ENCODE peak calls at places on chromosomes 7 and 10, in four cellular contexts. W is A549, M is esophagus squamous epithelium, G is thyroid gland. C is an unnamed sample.

GRCh38 chr10:21396889-21397288 is 128.6 kb downstream of the SKIDA1 start:
- DNase-seq in W (no peak), M (no peak), G (no peak), C (no peak)

GRCh38 chr7:7223250-7223649 is 40.9 kb downstream of the C1GALT1 start:
- DNase-seq in G (no peak), W (no peak), M (no peak), C (no peak)

GRCh38 chr7:10815546-10815945 is 158.1 kb upstream of the PHF14 start:
- DNase-seq in W (no peak), G (no peak), M (no peak), C (no peak)

GRCh38 chr7:4151926-4152549 is 530.1 kb upstream of the FOXK1 start:
- DNase-seq in W (no peak), M (no peak), G (no peak), C (no peak)

GRCh38 chr7:5041047-5041446 is 4.6 kb upstream of the RBAK start:
- DNase-seq in G (no peak), W (no peak), M (no peak), C (no peak)

GRCh38 chr10:86218160-86218559 is 148.4 kb downstream of the GRID1 start:
- DNase-seq in M (no peak), G (peak), W (no peak), C (no peak)

GRCh38 chr7:158394936-158395335 is 192.7 kb downstream of the PTPRN2 start:
- DNase-seq in M (no peak), G (no peak), W (peak), C (peak)

GRCh38 chr7:149254181-149254858 is 7.7 kb upstream of the ZNF783 start:
- DNase-seq in W (no peak), G (no peak), M (no peak), C (no peak)

GRCh38 chr7:121604627-121605296 is 208.7 kb upstream of the FAM3C start:
- DNase-seq in G (no peak), M (no peak), W (no peak), C (no peak)

GRCh38 chr10:58645762-58646161 is 133.1 kb downstream of the BICC1 start:
- DNase-seq in G (no peak), M (no peak), W (no peak), C (no peak)

DNA sequence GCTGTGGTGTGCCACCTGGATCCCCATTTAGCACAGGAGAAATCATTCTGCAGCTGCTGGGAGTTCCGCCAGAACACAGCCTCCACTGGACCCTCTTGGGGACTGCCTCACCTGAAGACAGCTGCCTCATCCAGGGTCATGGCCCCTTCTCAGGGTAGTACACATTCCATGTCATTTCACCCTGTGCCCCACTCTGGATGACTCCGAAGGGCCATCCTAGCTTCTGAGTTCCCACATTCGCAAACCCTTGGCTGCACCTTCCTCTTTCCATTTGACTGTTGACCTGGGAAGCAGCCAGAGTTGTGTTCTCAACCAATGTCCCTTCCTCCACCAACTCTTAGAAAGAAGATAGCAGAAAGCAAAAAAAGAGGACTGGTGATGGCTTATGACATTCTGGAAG is 125.6 kb upstream of the TBX20 start:
- DNase-seq in W (no peak), G (no peak), M (no peak), C (no peak)
- TF ChIP-seq POLR2A in W (no peak), G (no peak), M (no peak), C (no peak)

DNA sequence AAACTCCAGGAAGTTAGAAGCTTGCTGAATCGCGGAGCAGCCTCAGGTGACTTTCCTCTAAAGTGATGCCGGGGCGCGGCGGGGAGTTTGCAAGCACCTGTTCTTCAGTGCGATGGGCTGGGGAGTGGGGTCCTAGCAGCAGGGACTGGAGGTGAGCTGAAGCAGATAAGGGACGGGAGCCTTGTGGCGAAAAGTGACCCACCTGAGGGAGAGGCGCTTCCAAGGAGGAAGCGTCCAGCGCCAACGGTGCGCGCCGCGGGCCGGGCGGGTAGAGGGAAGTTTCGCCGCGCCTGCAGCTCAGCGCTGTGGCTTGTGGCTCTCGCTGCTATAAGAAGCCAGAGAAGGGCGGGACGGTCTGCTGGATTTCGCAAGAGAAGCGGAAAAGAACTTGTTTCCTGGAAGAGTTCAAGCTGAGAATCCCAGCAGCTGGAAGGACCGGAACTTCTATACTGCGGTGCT is at the start of gene STEAP4:
- DNase-seq in W (peak), M (peak), G (peak), C (no peak)
- TF ChIP-seq POLR2A in W (no peak), M (no peak), G (no peak), C (no peak)

DNA sequence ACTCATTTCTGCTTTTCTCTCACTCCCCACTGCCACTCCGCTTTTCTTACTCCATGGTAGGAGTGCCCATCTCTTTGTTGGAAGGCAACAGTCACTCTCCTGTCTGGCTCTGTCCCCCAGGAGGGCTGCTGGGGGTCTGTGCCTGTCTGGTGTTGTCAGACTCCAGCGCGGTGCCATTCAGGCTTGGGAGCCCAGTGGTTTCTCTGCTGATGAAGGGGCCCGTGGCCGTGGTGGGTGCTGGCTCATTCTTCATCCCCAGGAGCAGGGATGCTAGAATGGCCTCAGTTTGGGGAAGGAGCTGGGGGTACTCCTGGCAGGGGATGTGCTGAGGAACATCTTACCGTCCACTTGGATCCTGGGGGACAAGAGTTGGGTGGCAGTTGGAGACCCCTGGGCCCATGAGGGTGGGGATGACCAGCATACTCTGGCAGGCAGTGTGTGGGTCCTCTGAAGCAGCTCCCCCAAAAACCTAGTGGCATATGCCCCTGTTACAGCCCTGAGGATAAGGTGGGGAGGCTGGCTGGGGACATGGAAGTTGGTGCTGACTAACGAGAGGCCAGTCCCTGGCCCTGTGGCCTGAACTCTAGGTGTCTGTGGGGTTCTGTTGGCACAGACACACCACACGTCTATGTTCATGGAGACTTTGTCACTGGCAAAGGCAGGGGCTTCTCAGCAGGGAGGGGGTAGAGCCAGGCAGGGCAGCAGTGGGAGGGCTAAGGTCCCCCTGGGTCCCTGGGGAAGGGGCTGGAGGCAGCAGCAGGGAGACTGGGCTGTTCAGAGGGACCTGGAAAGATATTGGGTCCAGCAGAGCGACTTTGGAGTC is 102.8 kb upstream of the RET start:
- DNase-seq in G (no peak), M (no peak), W (no peak), C (no peak)
- TF ChIP-seq POLR2A in G (no peak), M (no peak), W (no peak), C (no peak)

DNA sequence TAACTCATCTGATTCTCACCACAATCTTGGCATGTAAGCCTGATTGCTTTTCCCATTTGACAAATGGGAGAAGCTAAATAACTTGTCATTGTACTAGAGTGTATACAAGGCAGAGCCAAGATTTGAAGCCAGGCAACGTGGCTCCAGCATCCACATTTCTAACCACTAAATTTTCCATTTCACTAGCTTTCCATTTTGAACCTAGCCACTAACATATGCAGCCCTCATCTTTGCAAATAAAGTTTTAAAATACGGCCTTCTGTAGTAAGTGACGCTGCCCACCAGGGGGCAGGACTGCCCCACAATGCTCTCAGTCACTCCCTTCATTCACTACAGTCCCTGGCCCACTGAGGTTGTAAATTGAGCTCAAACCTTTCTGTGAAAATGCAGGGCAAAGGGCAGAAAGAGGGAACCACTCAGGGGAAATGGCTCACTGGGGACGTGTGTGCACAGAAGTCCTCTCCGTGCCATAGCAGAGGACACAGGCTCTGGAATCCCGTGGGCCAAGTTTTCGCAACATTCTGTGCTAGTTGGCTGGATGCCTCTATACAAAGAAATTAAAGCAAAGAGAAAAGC is 315.7 kb downstream of the TNS3 start:
- DNase-seq in G (peak), W (peak), M (no peak), C (peak)
- TF ChIP-seq POLR2A in G (no peak), W (no peak), M (no peak), C (no peak)

DNA sequence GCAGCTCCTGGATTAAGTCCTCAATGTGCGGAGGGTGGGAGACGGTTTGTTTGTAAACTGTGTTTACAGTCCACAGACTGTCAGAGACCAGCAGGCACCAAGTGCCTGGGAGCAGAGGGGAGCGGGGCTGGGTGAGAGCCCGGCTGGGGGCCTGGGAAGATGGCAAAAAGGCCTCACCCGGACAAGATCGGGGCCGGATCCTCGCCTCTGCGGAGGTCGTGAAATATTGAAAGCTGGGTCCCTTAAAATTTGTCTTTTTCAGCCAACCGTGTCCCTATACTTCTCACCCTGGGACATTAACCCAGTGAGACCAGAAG is 2.8 kb downstream of the MMP21 start:
- DNase-seq in G (no peak), W (no peak), M (no peak), C (no peak)
- TF ChIP-seq POLR2A in G (no peak), W (no peak), M (no peak), C (no peak)

C was measured in erythroblast.